ENCODE peak calls at places on chromosome 18, in seven cellular contexts. L is posterior cingulate gyrus, M is AML-193, I is prostate gland, U is nucleus accumbens, K is testis, F is ACHN. C is an unnamed sample.

GRCh38 chr18:8499810-8500663 is 109.2 kb upstream of the RAB12 start:
- DNase-seq in U (no peak), I (no peak), F (no peak), K (no peak), L (no peak), M (no peak), C (peak)

GRCh38 chr18:24986611-24987270 is 365.2 kb downstream of the ZNF521 start:
- DNase-seq in F (no peak), K (no peak), L (no peak), I (no peak), U (no peak), M (no peak), C (no peak)

GRCh38 chr18:7256959-7257742 is 26.3 kb downstream of the LRRC30 start:
- DNase-seq in F (no peak), L (no peak), I (no peak), K (no peak), U (no peak), M (no peak), C (no peak)

GRCh38 chr18:39314595-39314994 is 1749.0 kb upstream of the CELF4 start:
- DNase-seq in I (no peak), L (no peak), U (no peak), K (no peak), F (no peak), M (no peak), C (no peak)

GRCh38 chr18:58806826-58807714 is 57.6 kb upstream of the ZNF532 start:
- DNase-seq in U (no peak), L (no peak), I (no peak), M (no peak), F (no peak), K (no peak), C (no peak)

GRCh38 chr18:48942554-48943261 is 8.1 kb downstream of the SMAD7 start:
- DNase-seq in L (no peak), I (no peak), F (peak), M (no peak), K (no peak), U (no peak), C (peak)

GRCh38 chr18:8696749-8697211 is 8.6 kb upstream of the MTCL1 start:
- DNase-seq in M (peak), I (peak), U (peak), F (peak), K (peak), L (no peak), C (peak)

GRCh38 chr18:79614211-79615028 is 65.2 kb upstream of the CTDP1 start:
- DNase-seq in I (no peak), M (no peak), K (no peak), L (peak), F (no peak), U (no peak), C (no peak)

GRCh38 chr18:56148373-56148772 is 490.0 kb downstream of the TXNL1 start:
- DNase-seq in K (no peak), L (no peak), I (no peak), F (no peak), U (no peak), M (no peak), C (no peak)

C was measured in Calu3.